ENCODE peak calls at places on chromosomes 4 and X, in ten cellular contexts. S is small intestine; V is caudate nucleus; X is CD4-positive, alpha-beta T cell; R is GM23248; O is osteoblast; G is ovary; C is PC-9; Q is pancreas; Y is CD4-positive, CD25-positive, alpha-beta regulatory T cell. T is an unnamed sample.

GRCh38 chr4:52250124-52250523 is 199.0 kb downstream of the SPATA18 start:
- DNase-seq in S (no peak), C (no peak), G (peak), R (peak), O (peak), Y (no peak), X (no peak), V (no peak), Q (no peak), T (no peak)

GRCh38 chr4:7358100-7358735 is 76.5 kb downstream of the PSAPL1 start:
- DNase-seq in O (peak), G (peak), S (no peak), X (no peak), R (peak), Q (no peak), C (peak), V (no peak), Y (no peak), T (no peak)

GRCh38 chrX:118566359-118566758 is 70.7 kb downstream of the DOCK11 start:
- DNase-seq in Q (no peak), S (no peak), C (no peak), G (no peak), V (no peak), Y (no peak), O (no peak), R (peak), X (no peak), T (no peak)

GRCh38 chrX:29555465-29556091 is 659.8 kb upstream of the MAGEB2 start:
- DNase-seq in G (no peak), O (no peak), C (no peak), V (no peak), X (no peak), Q (no peak), R (no peak), Y (no peak), S (no peak), T (no peak)

GRCh38 chrX:153773741-153774575 is 6.9 kb upstream of the SRPK3 start:
- DNase-seq in R (no peak), G (no peak), Q (no peak), S (no peak), O (peak), C (no peak), V (no peak), Y (no peak), X (no peak), T (no peak)

GRCh38 chrX:48521353-48522243 is at the start of gene EBP:
- DNase-seq in X (peak), R (peak), C (peak), V (peak), S (peak), G (peak), O (peak), Q (peak), Y (peak), T (peak)

GRCh38 chrX:155216179-155216939 is at the start of gene VBP1:
- DNase-seq in Q (peak), R (peak), G (peak), S (peak), X (peak), Y (peak), C (peak), V (peak), O (peak), T (peak)

GRCh38 chrX:110082156-110082555 is 79.2 kb downstream of the TMEM164 start:
- DNase-seq in C (no peak), R (peak), X (no peak), O (no peak), Q (no peak), Y (no peak), S (no peak), V (no peak), G (peak), T (no peak)

GRCh38 chr4:33453916-33454315 is 2733.7 kb downstream of the PCDH7 start:
- DNase-seq in X (no peak), Q (no peak), S (no peak), V (no peak), G (no peak), C (no peak), R (no peak), O (no peak), Y (no peak), T (no peak)

GRCh38 chr4:55157559-55158277 is 32.3 kb upstream of the KDR start:
- DNase-seq in O (no peak), R (peak), S (no peak), X (no peak), V (no peak), C (no peak), G (no peak), Y (no peak), Q (no peak), T (no peak)

GRCh38 chr4:3871881-3872833 is 106.0 kb downstream of the ADRA2C start:
- DNase-seq in O (peak), R (no peak), S (no peak), Q (peak), X (no peak), Y (no peak), V (no peak), C (no peak), G (no peak), T (no peak)

GRCh38 chr4:86961605-86962295 is 26.9 kb downstream of the AFF1 start:
- DNase-seq in S (no peak), R (peak), O (no peak), X (no peak), Y (no peak), V (no peak), Q (no peak), C (no peak), G (no peak), T (no peak)

GRCh38 chrX:8254386-8254785 is 83.3 kb upstream of the VCX2 start:
- DNase-seq in Y (no peak), R (no peak), G (no peak), V (no peak), Q (no peak), C (no peak), O (no peak), X (no peak), S (no peak), T (no peak)

GRCh38 chr4:48944659-48945290 is 38.2 kb upstream of the OCIAD2 start:
- DNase-seq in V (no peak), Y (peak), X (peak), C (peak), Q (no peak), G (no peak), O (no peak), S (no peak), R (no peak), T (no peak)

GRCh38 chrX:102745513-102746133 is 25.1 kb downstream of the GPRASP3 start:
- DNase-seq in V (peak), Q (no peak), S (no peak), R (peak), O (no peak), Y (no peak), C (no peak), X (no peak), G (peak), T (no peak)
- H3K27ac ChIP-seq in V (no peak), Q (no peak), S (no peak), R (no peak), O (no peak), Y (no peak), C (no peak), X (no peak), G (peak), T (no peak)

GRCh38 chr4:95544433-95545103 is 4.2 kb downstream of the UNC5C start:
- DNase-seq in R (no peak), O (no peak), X (no peak), G (no peak), S (no peak), Y (no peak), V (no peak), C (no peak), Q (no peak), T (no peak)
- H3K27ac ChIP-seq in R (no peak), O (peak), X (no peak), G (no peak), S (no peak), Y (no peak), V (peak), C (no peak), Q (no peak), T (peak)

GRCh38 chr4:101346562-101347266 is 612 bp downstream of the PPP3CA start:
- DNase-seq in G (peak), R (peak), Q (peak), C (peak), Y (peak), X (peak), O (peak), S (peak), V (peak), T (peak)

GRCh38 chr4:101348367-101348827 is 1.1 kb upstream of the PPP3CA start:
- DNase-seq in Y (no peak), O (peak), X (no peak), S (peak), Q (no peak), C (no peak), V (no peak), R (peak), G (no peak), T (peak)

GRCh38 chr4:101347557-101348366 is 436 bp upstream of the PPP3CA start:
- DNase-seq in R (peak), X (peak), Y (peak), O (peak), S (peak), C (peak), G (peak), V (peak), Q (peak), T (peak)

GRCh38 chr4:101347267-101347556 is at the start of gene PPP3CA:
- DNase-seq in G (no peak), O (no peak), X (no peak), R (no peak), Q (no peak), C (no peak), S (no peak), V (no peak), Y (no peak), T (no peak)

DNA sequence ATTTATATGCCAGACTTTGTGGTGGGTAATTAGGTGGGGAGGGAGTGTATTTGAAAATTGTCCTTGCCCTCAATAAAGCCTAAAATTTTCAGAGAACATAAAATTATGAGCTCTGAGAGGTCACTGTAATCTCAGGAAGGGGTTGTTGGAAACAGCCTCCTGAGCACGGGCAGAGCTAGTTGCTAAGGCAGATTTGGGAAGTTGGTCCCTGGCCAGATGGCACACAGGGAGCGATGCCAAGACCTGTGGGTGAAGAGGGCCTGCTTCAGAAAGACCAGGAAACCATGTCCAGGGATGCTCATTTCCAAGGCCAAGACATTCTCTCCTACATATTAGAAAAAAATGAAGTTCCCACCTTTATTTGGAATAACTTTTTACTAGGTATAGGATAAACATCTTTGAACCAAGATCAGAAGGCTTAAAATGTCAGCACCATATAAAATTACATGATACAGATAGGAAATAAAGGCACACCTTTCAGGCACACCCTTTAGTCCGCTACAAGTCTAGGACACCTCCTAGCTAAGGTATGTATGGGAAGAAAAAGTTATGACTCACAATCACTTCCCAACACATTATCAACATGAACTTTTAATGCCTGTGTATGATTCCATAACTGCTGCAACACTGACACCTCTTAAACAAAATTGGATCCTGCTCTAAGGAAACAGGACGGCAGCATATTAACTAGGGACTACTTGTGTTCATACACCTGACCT is 2.2 kb upstream of the PPP3CA start:
- DNase-seq in X (no peak), R (peak), O (peak), S (peak), G (peak), Q (peak), C (peak), V (no peak), Y (no peak), T (peak)
- H3K27ac ChIP-seq in X (no peak), R (peak), O (peak), S (no peak), G (no peak), Q (no peak), C (peak), V (peak), Y (no peak), T (no peak)

GRCh38 chr4:15392053-15392805 is 35.6 kb upstream of the C1QTNF7 start:
- DNase-seq in Q (no peak), G (no peak), S (no peak), O (no peak), C (no peak), R (no peak), X (no peak), V (no peak), Y (no peak), T (no peak)
- H3K27ac ChIP-seq in Q (no peak), G (no peak), S (no peak), O (no peak), C (no peak), R (no peak), X (no peak), V (no peak), Y (no peak), T (no peak)

DNA sequence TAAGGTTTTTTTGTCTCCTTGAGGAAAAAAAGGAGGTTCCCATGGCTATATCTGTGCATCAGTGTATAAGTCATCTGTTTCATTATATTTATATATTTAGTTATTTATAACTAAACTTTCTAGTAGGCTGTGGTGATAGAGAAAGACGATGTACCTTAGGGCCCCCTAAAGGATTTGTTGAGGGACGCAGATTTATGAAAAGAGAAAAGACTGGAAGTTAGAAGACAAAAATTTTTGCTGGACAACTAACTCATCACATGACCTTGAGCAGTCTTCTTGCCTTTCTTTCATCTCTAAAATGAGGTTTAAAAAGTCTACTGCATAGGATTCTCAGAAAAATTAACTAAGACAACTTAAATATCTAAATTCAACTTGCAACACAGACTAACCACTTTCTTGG is 6.1 kb downstream of the GASK1B start:
- DNase-seq in Q (no peak), O (no peak), V (no peak), G (no peak), X (no peak), S (no peak), R (no peak), Y (no peak), C (no peak), T (no peak)
- H3K27ac ChIP-seq in Q (no peak), O (no peak), V (peak), G (peak), X (no peak), S (no peak), R (no peak), Y (no peak), C (no peak), T (no peak)

GRCh38 chrX:124266325-124267087 is 66.0 kb upstream of the TEX13D start:
- DNase-seq in S (no peak), R (no peak), G (no peak), O (peak), Q (no peak), Y (no peak), V (no peak), X (no peak), C (no peak), T (no peak)
- H3K27ac ChIP-seq in S (no peak), R (no peak), G (no peak), O (no peak), Q (no peak), Y (no peak), V (no peak), X (no peak), C (no peak), T (no peak)